ENCODE peak calls at places on chromosomes 11 and 22, in five cellular contexts. W is HFFc6; Z is stimulated activated CD8-positive, alpha-beta memory T cell treated with anti-CD3 and anti-CD28 coated beads, Interleukin-2, amount 100 ng/mL, for 1 hour; T is EL; E is colonic mucosa. O is an unnamed sample.

GRCh38 chr11:35875466-35875865 is 68.4 kb upstream of the LDLRAD3 start:
- DNase-seq in Z (no peak), E (no peak), T (no peak), W (no peak), O (no peak)

GRCh38 chr11:32852142-32852541 is 22.4 kb downstream of the PRRG4 start:
- DNase-seq in Z (no peak), W (peak), E (peak), T (peak), O (no peak)

GRCh38 chr22:27075028-27075678 is 417.8 kb downstream of the MIAT start:
- DNase-seq in Z (no peak), W (no peak), T (no peak), E (no peak), O (no peak)

GRCh38 chr22:24695958-24696511 is 78.5 kb downstream of the PIWIL3 start:
- DNase-seq in Z (no peak), E (peak), W (no peak), T (peak), O (no peak)

GRCh38 chr11:21258414-21258813 is 589.0 kb downstream of the NELL1 start:
- DNase-seq in T (no peak), W (no peak), Z (no peak), E (no peak), O (no peak)

GRCh38 chr11:63880031-63880841 is 36.7 kb downstream of the RCOR2 start:
- DNase-seq in E (no peak), T (peak), Z (no peak), W (peak), O (no peak)

GRCh38 chr11:76623884-76624419 is 46.6 kb downstream of the LRRC32 start:
- DNase-seq in W (no peak), T (no peak), E (peak), Z (no peak), O (no peak)

GRCh38 chr11:36051235-36052072 is 107.6 kb downstream of the LDLRAD3 start:
- DNase-seq in Z (no peak), W (no peak), T (no peak), E (no peak), O (no peak)

GRCh38 chr11:129298990-129299389 is 76.7 kb upstream of the BARX2 start:
- DNase-seq in E (no peak), W (no peak), T (no peak), Z (no peak), O (no peak)

GRCh38 chr11:10288316-10288715 is 5.7 kb downstream of the SBF2 start:
- DNase-seq in T (no peak), E (no peak), W (no peak), Z (no peak), O (no peak)

GRCh38 chr22:38940985-38941384 is 16.4 kb upstream of the APOBEC3A start:
- DNase-seq in E (no peak), W (no peak), Z (no peak), T (no peak), O (no peak)

GRCh38 chr11:115903179-115903578 is 399.0 kb upstream of the CADM1 start:
- DNase-seq in T (no peak), E (no peak), W (no peak), Z (no peak), O (no peak)

GRCh38 chr11:118531597-118532084 is 649 bp downstream of the TMEM25 start:
- DNase-seq in E (no peak), T (no peak), Z (no peak), W (no peak), O (no peak)

GRCh38 chr11:121406291-121406690 is 45.8 kb upstream of the SORL1 start:
- DNase-seq in Z (no peak), W (no peak), E (peak), T (no peak), O (no peak)

GRCh38 chr11:112302226-112302868 is 41.7 kb upstream of the PLET1 start:
- DNase-seq in W (peak), Z (no peak), T (peak), E (no peak), O (no peak)

GRCh38 chr11:57001674-57002401 is 13.1 kb downstream of the OR5AK2 start:
- DNase-seq in T (peak), Z (no peak), W (no peak), E (no peak), O (no peak)

GRCh38 chr22:42301742-42302102 is 31.3 kb upstream of the TCF20 start:
- DNase-seq in T (no peak), W (no peak), Z (no peak), E (no peak), O (no peak)

GRCh38 chr11:67066333-67066709 is 9.7 kb downstream of the RHOD start:
- DNase-seq in Z (no peak), W (no peak), E (no peak), T (no peak), O (no peak)

GRCh38 chr11:110279881-110280280 is 16.5 kb downstream of the RDX start:
- DNase-seq in E (no peak), W (no peak), Z (no peak), T (no peak), O (no peak)

GRCh38 chr11:122559734-122560382 is 95.7 kb upstream of the UBASH3B start:
- DNase-seq in W (no peak), E (no peak), Z (no peak), T (no peak), O (no peak)

GRCh38 chr11:125110506-125110905 is 920 bp downstream of the TMEM218 start:
- DNase-seq in Z (no peak), W (peak), T (peak), E (no peak), O (no peak)

GRCh38 chr11:36075053-36075452 is 131.2 kb downstream of the LDLRAD3 start:
- DNase-seq in E (no peak), T (peak), Z (no peak), W (peak), O (no peak)

GRCh38 chr11:129312741-129313587 is 62.7 kb upstream of the BARX2 start:
- DNase-seq in Z (no peak), T (no peak), E (no peak), W (no peak), O (no peak)

GRCh38 chr22:39256979-39257378 is 12.2 kb upstream of the PDGFB start:
- DNase-seq in E (no peak), T (no peak), W (no peak), Z (no peak), O (no peak)

GRCh38 chr22:39362271-39362670 is 12.5 kb downstream of the SYNGR1 start:
- DNase-seq in Z (no peak), W (no peak), E (no peak), T (peak), O (no peak)

GRCh38 chr22:50184541-50185383 is 951 bp upstream of the TRABD start:
- DNase-seq in E (no peak), T (no peak), Z (no peak), W (no peak), O (no peak)

GRCh38 chr11:110801328-110801727 is 89.1 kb upstream of the ARHGAP20 start:
- DNase-seq in E (no peak), Z (no peak), W (no peak), T (no peak), O (no peak)

GRCh38 chr22:37258005-37258790 is 14.1 kb upstream of the RAC2 start:
- DNase-seq in T (no peak), E (no peak), Z (no peak), W (no peak), O (no peak)

GRCh38 chr11:22634897-22635629 is 9.4 kb upstream of the FANCF start:
- DNase-seq in Z (no peak), W (no peak), T (peak), E (no peak), O (no peak)

O was measured in effector CD4-positive, alpha-beta T cell.